ENCODE peak calls at places on chromosome 11, in seven cellular contexts. O, D, P, X, U, J and A are unnamed samples.

GRCh38 chr11:134560066-134560465 is 148.0 kb upstream of the B3GAT1 start:
- DNase-seq in O (no peak), U (no peak), J (no peak), P (peak), X (no peak), D (no peak), A (no peak)

GRCh38 chr11:6397636-6398035 is 7.4 kb downstream of the SMPD1 start:
- DNase-seq in O (no peak), X (no peak), D (peak), U (no peak), P (no peak), J (no peak), A (no peak)

GRCh38 chr11:73759520-73760065 is 1.3 kb downstream of the RAB6A start:
- DNase-seq in U (no peak), J (no peak), X (peak), D (no peak), P (no peak), O (peak), A (no peak)

GRCh38 chr11:296206-296975 is 2.9 kb downstream of the IFITM5 start:
- DNase-seq in U (no peak), X (no peak), P (no peak), J (no peak), O (no peak), D (no peak), A (no peak)

GRCh38 chr11:19566583-19567379 is 145.9 kb upstream of the NAV2 start:
- DNase-seq in P (no peak), X (no peak), J (no peak), O (no peak), U (no peak), D (no peak), A (no peak)

GRCh38 chr11:68282141-68282860 is 10.5 kb upstream of the C11orf24 start:
- DNase-seq in P (no peak), J (no peak), U (no peak), O (no peak), X (peak), D (peak), A (no peak)

GRCh38 chr11:59172345-59173079 is 580 bp downstream of the DTX4 start:
- DNase-seq in X (peak), U (no peak), P (no peak), O (no peak), J (peak), D (no peak), A (peak)

GRCh38 chr11:130295657-130296056 is 19.1 kb downstream of the ZBTB44 start:
- DNase-seq in O (no peak), J (no peak), U (no peak), D (no peak), P (no peak), X (no peak), A (no peak)

GRCh38 chr11:37786214-37786755 is 1188.2 kb upstream of the RAG2 start:
- DNase-seq in O (peak), P (no peak), X (no peak), U (no peak), J (no peak), D (peak), A (no peak)

GRCh38 chr11:65003282-65003681 is 6.5 kb upstream of the BATF2 start:
- DNase-seq in J (no peak), P (no peak), O (no peak), D (peak), X (no peak), U (no peak), A (no peak)

GRCh38 chr11:65606876-65607613 is 7.0 kb downstream of the MAP3K11 start:
- DNase-seq in O (peak), J (peak), D (peak), P (no peak), X (no peak), U (peak), A (peak)

GRCh38 chr11:97610854-97611253 is 1221.0 kb downstream of the JRKL start:
- DNase-seq in D (no peak), J (no peak), X (peak), P (no peak), O (no peak), U (no peak), A (no peak)

GRCh38 chr11:31643831-31644230 is 134.3 kb downstream of the ELP4 start:
- DNase-seq in X (no peak), J (no peak), O (peak), D (peak), U (no peak), P (peak), A (no peak)

GRCh38 chr11:94883878-94884277 is 89.5 kb downstream of the CWC15 start:
- DNase-seq in X (no peak), J (no peak), P (no peak), U (no peak), O (no peak), D (no peak), A (no peak)

GRCh38 chr11:64444838-64445441 is 86.0 kb downstream of the RPS6KA4 start:
- DNase-seq in P (peak), U (no peak), O (no peak), X (peak), J (no peak), D (peak), A (no peak)

GRCh38 chr11:16790484-16791240 is 52.2 kb downstream of the C11orf58 start:
- DNase-seq in P (no peak), U (no peak), J (no peak), O (no peak), D (no peak), X (no peak), A (no peak)

GRCh38 chr11:11510939-11511338 is 110.9 kb downstream of the GALNT18 start:
- DNase-seq in J (no peak), U (peak), D (peak), X (no peak), O (peak), P (peak), A (peak)

GRCh38 chr11:69157156-69157821 is 1.6 kb downstream of the SMIM38 start:
- DNase-seq in J (no peak), D (no peak), P (peak), X (no peak), O (no peak), U (peak), A (peak)

GRCh38 chr11:64998141-64998540 is 1.4 kb upstream of the BATF2 start:
- DNase-seq in O (no peak), J (peak), U (no peak), D (no peak), P (no peak), X (no peak), A (no peak)

GRCh38 chr11:723120-723883 is 17.3 kb downstream of the EPS8L2 start:
- DNase-seq in D (peak), P (peak), U (peak), J (peak), O (peak), X (peak), A (no peak)

GRCh38 chr11:34242037-34242625 is 115.7 kb downstream of the ABTB2 start:
- DNase-seq in D (peak), J (no peak), U (no peak), X (no peak), O (no peak), P (peak), A (no peak)

GRCh38 chr11:95650271-95650670 is 139.3 kb downstream of the FAM76B start:
- DNase-seq in D (no peak), J (no peak), O (no peak), U (no peak), P (no peak), X (no peak), A (no peak)

GRCh38 chr11:2834893-2835767 is 50.4 kb downstream of the CDKN1C start:
- DNase-seq in O (peak), X (no peak), U (no peak), J (no peak), P (no peak), D (peak), A (no peak)

GRCh38 chr11:57339305-57339704 is 1.2 kb downstream of the P2RX3 start:
- DNase-seq in D (no peak), X (no peak), O (no peak), P (no peak), J (no peak), U (no peak), A (no peak)